ENCODE peak calls at places on chromosomes 13 and 19, in six cellular contexts. One of them, this sample, is unnamed.

GRCh38 chr19:45528744-45529453 is 21.6 kb downstream of the VASP start:
- DNase-seq in WTC11: peak; percentile 91
- DNase-seq in GM23338: peak; percentile 97
- DNase-seq in H1: peak; percentile 88
- DNase-seq in HepG2: no peak
- DNase-seq in GM12878: no peak
- DNase-seq in this sample: peak; percentile 85

GRCh38 chr19:7736148-7736547 is 4.2 kb upstream of the CLEC4G start:
- DNase-seq in WTC11: no peak
- DNase-seq in GM23338: no peak
- DNase-seq in H1: no peak
- DNase-seq in HepG2: no peak
- DNase-seq in GM12878: no peak
- DNase-seq in this sample: no peak

GRCh38 chr13:80527400-80527799 is 186.5 kb upstream of the SPRY2 start:
- DNase-seq in WTC11: no peak
- DNase-seq in GM23338: no peak
- DNase-seq in H1: no peak
- DNase-seq in HepG2: no peak
- DNase-seq in GM12878: no peak
- DNase-seq in this sample: peak; percentile 6

GRCh38 chr13:75481176-75482069 is 546 bp downstream of the TBC1D4 start:
- DNase-seq in WTC11: peak; percentile 54
- DNase-seq in GM23338: peak; percentile 68
- DNase-seq in H1: peak; percentile 86
- DNase-seq in HepG2: no peak
- DNase-seq in GM12878: no peak
- DNase-seq in this sample: peak; percentile 7

GRCh38 chr19:58581227-58582141 is 8.3 kb upstream of the MZF1 start:
- DNase-seq in WTC11: peak; percentile 97
- DNase-seq in GM23338: peak; percentile 96
- DNase-seq in H1: peak; percentile 99
- DNase-seq in HepG2: peak; percentile 16
- DNase-seq in GM12878: no peak
- DNase-seq in this sample: peak; percentile 78

GRCh38 chr13:100854091-100854490 is 179.5 kb upstream of the TMTC4 start:
- DNase-seq in WTC11: peak; percentile 56
- DNase-seq in GM23338: peak; percentile 68
- DNase-seq in H1: no peak
- DNase-seq in HepG2: no peak
- DNase-seq in GM12878: no peak
- DNase-seq in this sample: no peak

GRCh38 chr19:18894254-18895037 is 1.5 kb downstream of the CERS1 start:
- DNase-seq in WTC11: peak; percentile 58
- DNase-seq in GM23338: peak; percentile 68
- DNase-seq in H1: peak; percentile 64
- DNase-seq in HepG2: no peak
- DNase-seq in GM12878: no peak
- DNase-seq in this sample: peak; percentile 72

GRCh38 chr19:18418034-18418724 is 1.0 kb upstream of the SSBP4 start:
- DNase-seq in WTC11: peak; percentile 11
- DNase-seq in GM23338: no peak
- DNase-seq in H1: no peak
- DNase-seq in HepG2: no peak
- DNase-seq in GM12878: no peak
- DNase-seq in this sample: no peak

GRCh38 chr13:73075546-73075945 is 16.7 kb downstream of the KLF5 start:
- DNase-seq in WTC11: peak; percentile 66
- DNase-seq in GM23338: peak; percentile 91
- DNase-seq in H1: peak; percentile 56
- DNase-seq in HepG2: no peak
- DNase-seq in GM12878: no peak
- DNase-seq in this sample: no peak

GRCh38 chr13:109345433-109345941 is 440.9 kb downstream of the IRS2 start:
- DNase-seq in WTC11: no peak
- DNase-seq in GM23338: no peak
- DNase-seq in H1: no peak
- DNase-seq in HepG2: no peak
- DNase-seq in GM12878: no peak
- DNase-seq in this sample: no peak

GRCh38 chr19:23377276-23377675 is 18.0 kb downstream of the ZNF91 start:
- DNase-seq in WTC11: no peak
- DNase-seq in GM23338: no peak
- DNase-seq in H1: no peak
- DNase-seq in HepG2: no peak
- DNase-seq in GM12878: no peak
- DNase-seq in this sample: no peak

GRCh38 chr13:63198076-63198475 is 1782.4 kb upstream of the PCDH20 start:
- DNase-seq in WTC11: no peak
- DNase-seq in GM23338: no peak
- DNase-seq in H1: no peak
- DNase-seq in HepG2: no peak
- DNase-seq in GM12878: no peak
- DNase-seq in this sample: no peak

GRCh38 chr13:38743499-38743898 is 56.6 kb downstream of the FREM2 start:
- DNase-seq in WTC11: no peak
- DNase-seq in GM23338: no peak
- DNase-seq in H1: no peak
- DNase-seq in HepG2: no peak
- DNase-seq in GM12878: no peak
- DNase-seq in this sample: no peak

GRCh38 chr13:86383151-86383550 is 583.9 kb upstream of the SLITRK6 start:
- DNase-seq in WTC11: no peak
- DNase-seq in GM23338: no peak
- DNase-seq in H1: no peak
- DNase-seq in HepG2: no peak
- DNase-seq in GM12878: no peak
- DNase-seq in this sample: no peak

GRCh38 chr19:2587001-2587719 is 111.2 kb downstream of the GADD45B start:
- DNase-seq in WTC11: peak; percentile 27
- DNase-seq in GM23338: peak; percentile 45
- DNase-seq in H1: no peak
- DNase-seq in HepG2: no peak
- DNase-seq in GM12878: no peak
- DNase-seq in this sample: no peak

DNA sequence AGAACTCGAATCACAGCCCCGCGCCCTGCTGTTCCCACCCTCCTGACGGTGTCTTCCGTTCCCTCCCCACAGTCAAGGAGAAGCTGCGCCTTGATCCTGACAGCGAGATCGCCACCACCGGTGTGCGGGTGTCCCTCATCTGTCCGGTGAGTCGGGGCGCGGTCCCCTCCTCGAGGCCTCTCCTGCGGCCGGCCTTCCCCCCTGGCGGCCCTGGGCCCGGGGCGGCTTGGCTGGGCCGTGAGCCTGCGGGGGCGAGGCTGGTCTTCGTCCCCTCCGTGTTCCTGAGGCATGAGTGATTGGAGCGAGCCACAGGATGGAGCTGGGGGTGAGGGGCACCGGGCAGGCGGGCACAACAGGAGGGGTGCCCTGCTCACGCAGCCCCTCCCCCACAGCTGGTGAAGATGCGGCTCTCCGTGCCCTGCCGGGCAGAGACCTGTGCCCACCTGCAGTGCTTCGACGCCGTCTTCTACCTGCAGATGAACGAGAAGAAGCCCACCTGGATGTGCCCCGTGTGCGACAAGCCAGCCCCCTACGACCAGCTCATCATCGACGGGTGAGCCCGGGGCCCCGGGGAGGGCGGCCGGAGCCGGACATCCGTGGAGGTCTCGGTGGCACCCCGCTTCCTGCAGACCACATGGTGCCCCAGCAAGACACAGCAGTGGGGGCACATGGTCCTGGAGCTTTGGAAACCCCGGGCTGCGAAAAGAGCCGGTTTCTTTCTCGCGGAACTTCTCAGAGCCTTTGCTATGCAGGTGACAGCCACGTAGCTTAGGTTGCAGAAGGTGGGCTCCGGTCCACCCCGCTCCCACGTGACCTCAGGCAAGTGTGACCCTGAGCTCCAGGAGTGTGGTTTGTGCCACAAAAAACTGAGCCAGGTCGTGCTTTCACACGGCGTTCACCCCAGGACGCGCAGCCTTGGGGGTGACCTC is 25.8 kb downstream of the PIAS4 start:
- DNase-seq in WTC11: no peak
- DNase-seq in GM23338: no peak
- DNase-seq in H1: no peak
- DNase-seq in HepG2: no peak
- DNase-seq in GM12878: no peak
- DNase-seq in this sample: no peak
- TF ChIP-seq CREB1 in WTC11: no peak
- TF ChIP-seq CREB1 in GM23338: no peak
- TF ChIP-seq CREB1 in H1: no peak
- TF ChIP-seq CREB1 in HepG2: no peak
- TF ChIP-seq CREB1 in GM12878: no peak
- TF ChIP-seq CREB1 in this sample: no peak

GRCh38 chr19:33660426-33661160 is 38.8 kb downstream of the CHST8 start:
- DNase-seq in WTC11: peak; percentile 23
- DNase-seq in GM23338: peak; percentile 40
- DNase-seq in H1: no peak
- DNase-seq in HepG2: no peak
- DNase-seq in GM12878: no peak
- DNase-seq in this sample: no peak
- TF ChIP-seq CTCF in WTC11: no peak
- TF ChIP-seq CTCF in GM23338: no peak
- TF ChIP-seq CTCF in H1: no peak
- TF ChIP-seq CTCF in HepG2: no peak
- TF ChIP-seq CTCF in GM12878: no peak
- TF ChIP-seq CTCF in this sample: no peak

DNA sequence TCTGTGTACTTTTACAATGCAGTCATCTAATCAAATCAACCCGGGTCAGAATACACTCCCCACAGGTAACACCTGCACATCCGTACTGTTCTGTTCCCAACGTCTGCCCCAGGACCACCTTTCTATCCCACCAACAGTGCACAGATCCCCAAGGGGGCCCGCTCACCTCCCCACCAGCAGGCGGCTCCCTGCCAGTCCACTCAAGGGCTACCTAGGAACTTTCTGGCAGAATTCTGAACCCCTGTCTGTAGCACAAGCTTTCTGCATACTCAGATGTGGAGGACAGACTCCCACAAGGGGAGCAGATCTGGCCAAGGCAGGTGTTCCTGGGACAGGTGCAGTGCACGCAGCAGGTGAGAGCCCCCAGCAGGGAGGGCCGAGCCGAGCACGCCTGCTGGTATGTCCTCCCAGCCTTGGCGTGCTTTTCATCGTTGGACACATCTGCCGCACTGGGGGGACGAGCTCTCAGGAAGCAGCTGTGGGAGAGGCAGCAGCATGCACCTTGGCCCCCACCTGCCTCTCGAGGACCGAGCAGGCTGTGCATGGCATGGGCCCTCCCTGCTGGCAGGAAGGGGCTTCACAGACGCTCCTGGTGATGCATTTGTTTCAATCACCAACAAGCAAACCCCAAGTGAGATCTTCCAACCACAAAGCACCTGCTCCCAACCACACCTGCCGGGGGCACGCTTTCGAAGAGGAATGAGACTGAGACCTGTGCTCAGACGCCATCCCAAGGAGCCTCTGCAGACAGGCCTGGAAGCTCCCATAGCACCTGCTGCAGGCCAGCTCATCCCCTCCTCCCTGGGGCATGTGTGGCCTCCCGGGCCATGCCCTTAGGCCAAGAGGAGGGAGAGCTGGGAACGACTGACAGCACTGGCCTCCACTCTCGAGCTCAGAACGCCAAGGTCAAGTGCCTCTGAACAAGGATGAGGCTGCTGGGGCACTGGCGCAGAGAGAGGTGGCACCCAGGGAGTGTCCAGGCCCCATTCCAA is 35.9 kb downstream of the RAB20 start:
- DNase-seq in WTC11: no peak
- DNase-seq in GM23338: no peak
- DNase-seq in H1: no peak
- DNase-seq in HepG2: no peak
- DNase-seq in GM12878: peak; percentile 35
- DNase-seq in this sample: no peak
- TF ChIP-seq CREB1 in WTC11: no peak
- TF ChIP-seq CREB1 in GM23338: no peak
- TF ChIP-seq CREB1 in H1: no peak
- TF ChIP-seq CREB1 in HepG2: no peak
- TF ChIP-seq CREB1 in GM12878: peak; percentile 23
- TF ChIP-seq CREB1 in this sample: no peak

GRCh38 chr13:76820759-76821158 is 65.4 kb downstream of the KCTD12 start:
- DNase-seq in WTC11: no peak
- DNase-seq in GM23338: peak; percentile 8
- DNase-seq in H1: no peak
- DNase-seq in HepG2: no peak
- DNase-seq in GM12878: no peak
- DNase-seq in this sample: no peak

GRCh38 chr13:76826527-76826926 is 59.7 kb downstream of the KCTD12 start:
- DNase-seq in WTC11: no peak
- DNase-seq in GM23338: no peak
- DNase-seq in H1: no peak
- DNase-seq in HepG2: no peak
- DNase-seq in GM12878: no peak
- DNase-seq in this sample: no peak

GRCh38 chr13:76822691-76823267 is 63.4 kb downstream of the KCTD12 start:
- DNase-seq in WTC11: no peak
- DNase-seq in GM23338: no peak
- DNase-seq in H1: no peak
- DNase-seq in HepG2: no peak
- DNase-seq in GM12878: no peak
- DNase-seq in this sample: no peak

GRCh38 chr13:76825415-76825814 is 60.8 kb downstream of the KCTD12 start:
- DNase-seq in WTC11: no peak
- DNase-seq in GM23338: no peak
- DNase-seq in H1: no peak
- DNase-seq in HepG2: no peak
- DNase-seq in GM12878: no peak
- DNase-seq in this sample: no peak

GRCh38 chr13:76823969-76824368 is 62.2 kb downstream of the KCTD12 start:
- DNase-seq in WTC11: no peak
- DNase-seq in GM23338: no peak
- DNase-seq in H1: no peak
- DNase-seq in HepG2: no peak
- DNase-seq in GM12878: no peak
- DNase-seq in this sample: no peak
- TF ChIP-seq CTCF in WTC11: no peak
- TF ChIP-seq CTCF in GM23338: no peak
- TF ChIP-seq CTCF in H1: no peak
- TF ChIP-seq CTCF in HepG2: no peak
- TF ChIP-seq CTCF in GM12878: no peak
- TF ChIP-seq CTCF in this sample: no peak

GRCh38 chr19:35090160-35090794 is 25.3 kb upstream of the FXYD3 start:
- DNase-seq in WTC11: peak; percentile 71
- DNase-seq in GM23338: peak; percentile 93
- DNase-seq in H1: peak; percentile 80
- DNase-seq in HepG2: peak; percentile 54
- DNase-seq in GM12878: no peak
- DNase-seq in this sample: peak; percentile 79
- TF ChIP-seq CREB1 in WTC11: no peak
- TF ChIP-seq CREB1 in GM23338: no peak
- TF ChIP-seq CREB1 in H1: no peak
- TF ChIP-seq CREB1 in HepG2: no peak
- TF ChIP-seq CREB1 in GM12878: no peak
- TF ChIP-seq CREB1 in this sample: no peak

This sample was measured in K562.